ENCODE peak calls at places on chromosome 1, in five cellular contexts. One of them, this sample, is unnamed.

GRCh38 chr1:198153103-198153502 is 3.7 kb upstream of the NEK7 start:
- DNase-seq in AG09309: peak; percentile 62
- DNase-seq in transverse colon: no peak
- DNase-seq in HFFc6: peak; percentile 55
- DNase-seq in mucosa of descending colon: no peak
- DNase-seq in this sample: peak; percentile 46

GRCh38 chr1:6991271-6991670 is 206.0 kb downstream of the CAMTA1 start:
- DNase-seq in mucosa of descending colon: no peak
- DNase-seq in AG09309: no peak
- DNase-seq in transverse colon: no peak
- DNase-seq in HFFc6: peak; percentile 79
- DNase-seq in this sample: no peak

GRCh38 chr1:10074855-10075418 is 42.2 kb downstream of the UBE4B start:
- DNase-seq in mucosa of descending colon: no peak
- DNase-seq in HFFc6: no peak
- DNase-seq in transverse colon: no peak
- DNase-seq in AG09309: no peak
- DNase-seq in this sample: no peak

GRCh38 chr1:164880199-164880598 is 321.2 kb downstream of the PBX1 start:
- DNase-seq in transverse colon: no peak
- DNase-seq in AG09309: no peak
- DNase-seq in mucosa of descending colon: no peak
- DNase-seq in HFFc6: no peak
- DNase-seq in this sample: no peak

GRCh38 chr1:159229896-159230295 is 25.2 kb downstream of the ACKR1 start:
- DNase-seq in transverse colon: no peak
- DNase-seq in AG09309: no peak
- DNase-seq in HFFc6: peak; percentile 72
- DNase-seq in mucosa of descending colon: no peak
- DNase-seq in this sample: no peak

GRCh38 chr1:14650951-14651350 is 52.5 kb downstream of the KAZN start:
- DNase-seq in AG09309: no peak
- DNase-seq in mucosa of descending colon: no peak
- DNase-seq in HFFc6: no peak
- DNase-seq in transverse colon: no peak
- DNase-seq in this sample: no peak

GRCh38 chr1:78091215-78091813 is 45.5 kb downstream of the GIPC2 start:
- DNase-seq in mucosa of descending colon: no peak
- DNase-seq in AG09309: no peak
- DNase-seq in HFFc6: no peak
- DNase-seq in transverse colon: no peak
- DNase-seq in this sample: no peak

GRCh38 chr1:85091647-85092295 is 43.5 kb upstream of the MCOLN3 start:
- DNase-seq in HFFc6: no peak
- DNase-seq in mucosa of descending colon: no peak
- DNase-seq in AG09309: no peak
- DNase-seq in transverse colon: no peak
- DNase-seq in this sample: no peak

GRCh38 chr1:248834343-248834940 is 3.6 kb upstream of the ZNF672 start:
- DNase-seq in HFFc6: no peak
- DNase-seq in AG09309: no peak
- DNase-seq in mucosa of descending colon: no peak
- DNase-seq in transverse colon: no peak
- DNase-seq in this sample: no peak

GRCh38 chr1:235254721-235255120 is 73.3 kb downstream of the ARID4B start:
- DNase-seq in HFFc6: no peak
- DNase-seq in transverse colon: no peak
- DNase-seq in AG09309: no peak
- DNase-seq in mucosa of descending colon: no peak
- DNase-seq in this sample: no peak

GRCh38 chr1:116377564-116378529 is 4.8 kb downstream of the ATP1A1 start:
- DNase-seq in mucosa of descending colon: peak; percentile 43
- DNase-seq in transverse colon: peak; percentile 39
- DNase-seq in AG09309: peak; percentile 85
- DNase-seq in HFFc6: peak; percentile 92
- DNase-seq in this sample: peak; percentile 43

GRCh38 chr1:230157409-230158390 is 90.7 kb downstream of the GALNT2 start:
- DNase-seq in mucosa of descending colon: no peak
- DNase-seq in HFFc6: no peak
- DNase-seq in AG09309: no peak
- DNase-seq in transverse colon: no peak
- DNase-seq in this sample: no peak

GRCh38 chr1:245095903-245096302 is 58.9 kb upstream of the KIF26B start:
- DNase-seq in mucosa of descending colon: no peak
- DNase-seq in HFFc6: no peak
- DNase-seq in AG09309: no peak
- DNase-seq in transverse colon: no peak
- DNase-seq in this sample: no peak

GRCh38 chr1:26831546-26832248 is 5.2 kb downstream of the ZDHHC18 start:
- DNase-seq in HFFc6: no peak
- DNase-seq in transverse colon: no peak
- DNase-seq in AG09309: no peak
- DNase-seq in mucosa of descending colon: no peak
- DNase-seq in this sample: no peak

GRCh38 chr1:22760453-22760852 is 49.8 kb downstream of the EPHB2 start:
- DNase-seq in AG09309: no peak
- DNase-seq in mucosa of descending colon: no peak
- DNase-seq in transverse colon: no peak
- DNase-seq in HFFc6: peak; percentile 86
- DNase-seq in this sample: no peak

GRCh38 chr1:17545354-17545753 is 5.9 kb downstream of the ARHGEF10L start:
- DNase-seq in mucosa of descending colon: no peak
- DNase-seq in AG09309: no peak
- DNase-seq in transverse colon: no peak
- DNase-seq in HFFc6: peak; percentile 69
- DNase-seq in this sample: no peak

GRCh38 chr1:84724128-84724860 is 34.0 kb upstream of the SSX2IP start:
- DNase-seq in transverse colon: peak; percentile 14
- DNase-seq in mucosa of descending colon: peak; percentile 10
- DNase-seq in AG09309: no peak
- DNase-seq in HFFc6: no peak
- DNase-seq in this sample: no peak

GRCh38 chr1:225880636-225881035 is 1.5 kb downstream of the TMEM63A start:
- DNase-seq in mucosa of descending colon: no peak
- DNase-seq in AG09309: no peak
- DNase-seq in transverse colon: no peak
- DNase-seq in HFFc6: no peak
- DNase-seq in this sample: no peak

GRCh38 chr1:42993631-42994121 is 35.0 kb upstream of the SLC2A1 start:
- DNase-seq in HFFc6: no peak
- DNase-seq in transverse colon: no peak
- DNase-seq in mucosa of descending colon: no peak
- DNase-seq in AG09309: no peak
- DNase-seq in this sample: no peak

GRCh38 chr1:54323324-54323739 is 82.9 kb downstream of the SSBP3 start:
- DNase-seq in mucosa of descending colon: peak; percentile 56
- DNase-seq in HFFc6: no peak
- DNase-seq in AG09309: no peak
- DNase-seq in transverse colon: peak; percentile 38
- DNase-seq in this sample: no peak

GRCh38 chr1:244254467-244254866 is 197.2 kb downstream of the ADSS2 start:
- DNase-seq in AG09309: no peak
- DNase-seq in mucosa of descending colon: peak; percentile 21
- DNase-seq in HFFc6: no peak
- DNase-seq in transverse colon: peak; percentile 13
- DNase-seq in this sample: peak; percentile 50

GRCh38 chr1:185317886-185318310 is 855 bp upstream of the IVNS1ABP start:
- DNase-seq in HFFc6: peak; percentile 5
- DNase-seq in AG09309: no peak
- DNase-seq in transverse colon: peak; percentile 47
- DNase-seq in mucosa of descending colon: peak; percentile 63
- DNase-seq in this sample: peak; percentile 51

DNA sequence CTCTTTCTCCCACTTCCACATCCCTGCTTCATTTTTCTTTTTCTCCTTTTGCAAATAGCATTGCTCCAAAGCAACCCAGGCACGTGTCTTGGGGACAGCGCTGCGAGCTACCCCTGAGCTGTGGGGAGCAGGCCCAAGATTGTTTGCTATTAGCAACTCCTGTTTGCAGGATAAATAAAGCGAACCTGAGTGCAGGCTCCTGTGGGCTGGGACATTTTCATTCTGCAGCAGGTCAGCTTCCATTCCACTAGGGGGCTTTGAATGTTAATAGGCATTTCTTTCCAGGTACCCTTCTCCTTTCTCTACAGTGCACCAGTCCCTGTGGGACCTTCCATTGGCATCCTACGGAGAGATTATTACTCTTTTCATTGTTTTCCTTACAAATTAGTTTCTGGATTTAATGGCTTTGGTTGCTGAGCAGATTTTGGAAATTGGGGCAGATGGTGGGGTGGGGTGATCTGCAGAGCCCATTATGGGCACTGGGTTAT is 54.0 kb downstream of the OLFML3 start:
- DNase-seq in transverse colon: no peak
- DNase-seq in mucosa of descending colon: peak; percentile 3
- DNase-seq in HFFc6: no peak
- DNase-seq in AG09309: no peak
- DNase-seq in this sample: no peak
- TF ChIP-seq CTCF in transverse colon: peak; percentile 24
- TF ChIP-seq CTCF in mucosa of descending colon: no peak
- TF ChIP-seq CTCF in HFFc6: peak; percentile 79
- TF ChIP-seq CTCF in AG09309: peak; percentile 51
- TF ChIP-seq CTCF in this sample: no peak

DNA sequence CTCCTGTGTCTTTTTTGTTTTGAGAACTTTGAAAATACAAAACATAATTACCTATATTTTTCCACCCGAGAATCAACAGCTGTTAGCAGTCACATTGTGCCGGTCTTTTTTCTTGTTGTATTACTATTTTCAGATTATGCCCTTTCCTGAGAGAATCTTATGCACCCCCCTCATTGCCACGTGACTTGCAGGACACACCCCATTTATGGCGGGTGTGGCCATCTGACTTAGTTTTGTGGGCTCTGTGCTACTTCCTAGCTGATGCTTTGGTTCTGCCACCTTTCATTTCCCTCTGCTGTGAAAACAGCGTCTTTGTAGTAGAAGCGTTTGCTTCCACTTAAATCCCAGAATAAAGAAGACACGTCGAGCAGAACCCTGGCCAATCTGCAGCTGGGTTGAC is 82.8 kb upstream of the SOX13 start:
- DNase-seq in HFFc6: no peak
- DNase-seq in transverse colon: no peak
- DNase-seq in AG09309: no peak
- DNase-seq in mucosa of descending colon: peak; percentile 43
- DNase-seq in this sample: no peak
- TF ChIP-seq CTCF in HFFc6: no peak
- TF ChIP-seq CTCF in transverse colon: no peak
- TF ChIP-seq CTCF in AG09309: no peak
- TF ChIP-seq CTCF in mucosa of descending colon: no peak
- TF ChIP-seq CTCF in this sample: no peak

DNA sequence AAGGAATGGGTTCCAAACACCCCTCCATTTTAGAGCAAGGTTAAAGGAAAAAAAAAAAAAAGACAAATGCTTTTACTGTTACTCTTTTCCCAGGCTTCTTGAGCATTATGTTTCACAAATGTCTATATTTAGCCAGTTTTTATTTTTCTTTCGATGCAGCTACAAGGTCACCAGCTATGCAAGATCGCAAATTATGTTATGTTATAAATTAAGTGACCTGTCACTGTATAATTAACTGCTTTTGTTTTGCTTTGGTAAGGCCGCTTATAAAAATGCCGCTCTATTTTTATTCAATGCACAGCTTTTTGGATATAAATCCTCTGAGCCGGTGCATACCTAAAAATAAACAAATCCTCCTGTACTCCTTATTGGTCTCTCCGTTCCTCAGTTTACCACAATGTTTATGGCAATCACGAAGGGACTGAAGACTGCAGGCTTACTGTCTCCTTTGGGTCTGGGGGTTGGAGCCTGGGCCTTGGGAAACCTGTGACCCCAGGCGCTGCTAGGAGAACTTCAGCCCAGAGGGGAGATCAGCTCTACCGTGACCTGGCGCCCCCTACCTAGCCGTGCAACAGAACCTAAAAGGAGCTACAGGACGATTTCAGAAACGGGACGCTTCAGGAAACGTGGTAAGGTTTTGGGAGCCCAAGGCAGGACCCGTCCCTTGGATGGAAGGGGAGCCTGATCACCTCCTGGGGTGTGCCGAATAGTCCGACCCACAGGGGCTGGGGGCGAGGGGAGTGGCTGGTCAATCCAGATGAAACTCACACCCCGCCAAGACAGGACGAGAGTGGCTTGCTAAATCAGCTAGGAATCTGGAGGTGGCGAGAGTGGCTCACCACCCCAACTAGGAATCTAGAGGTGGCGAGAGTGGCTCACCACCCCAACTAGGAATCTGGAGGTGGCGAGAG is 101.2 kb upstream of the CD55 start:
- DNase-seq in transverse colon: no peak
- DNase-seq in HFFc6: no peak
- DNase-seq in mucosa of descending colon: no peak
- DNase-seq in AG09309: no peak
- DNase-seq in this sample: no peak
- TF ChIP-seq CTCF in transverse colon: no peak
- TF ChIP-seq CTCF in HFFc6: no peak
- TF ChIP-seq CTCF in mucosa of descending colon: no peak
- TF ChIP-seq CTCF in AG09309: no peak
- TF ChIP-seq CTCF in this sample: no peak

GRCh38 chr1:214276786-214277185 is 4.2 kb upstream of the SMYD2 start:
- DNase-seq in HFFc6: no peak
- DNase-seq in mucosa of descending colon: no peak
- DNase-seq in AG09309: no peak
- DNase-seq in transverse colon: no peak
- DNase-seq in this sample: no peak
- TF ChIP-seq CTCF in HFFc6: no peak
- TF ChIP-seq CTCF in mucosa of descending colon: no peak
- TF ChIP-seq CTCF in AG09309: no peak
- TF ChIP-seq CTCF in transverse colon: no peak
- TF ChIP-seq CTCF in this sample: no peak

GRCh38 chr1:231949277-231950122 is 322.9 kb downstream of the DISC1 start:
- DNase-seq in mucosa of descending colon: peak; percentile 16
- DNase-seq in AG09309: no peak
- DNase-seq in HFFc6: no peak
- DNase-seq in transverse colon: no peak
- DNase-seq in this sample: no peak
- TF ChIP-seq CTCF in mucosa of descending colon: no peak
- TF ChIP-seq CTCF in AG09309: no peak
- TF ChIP-seq CTCF in HFFc6: no peak
- TF ChIP-seq CTCF in transverse colon: no peak
- TF ChIP-seq CTCF in this sample: no peak

DNA sequence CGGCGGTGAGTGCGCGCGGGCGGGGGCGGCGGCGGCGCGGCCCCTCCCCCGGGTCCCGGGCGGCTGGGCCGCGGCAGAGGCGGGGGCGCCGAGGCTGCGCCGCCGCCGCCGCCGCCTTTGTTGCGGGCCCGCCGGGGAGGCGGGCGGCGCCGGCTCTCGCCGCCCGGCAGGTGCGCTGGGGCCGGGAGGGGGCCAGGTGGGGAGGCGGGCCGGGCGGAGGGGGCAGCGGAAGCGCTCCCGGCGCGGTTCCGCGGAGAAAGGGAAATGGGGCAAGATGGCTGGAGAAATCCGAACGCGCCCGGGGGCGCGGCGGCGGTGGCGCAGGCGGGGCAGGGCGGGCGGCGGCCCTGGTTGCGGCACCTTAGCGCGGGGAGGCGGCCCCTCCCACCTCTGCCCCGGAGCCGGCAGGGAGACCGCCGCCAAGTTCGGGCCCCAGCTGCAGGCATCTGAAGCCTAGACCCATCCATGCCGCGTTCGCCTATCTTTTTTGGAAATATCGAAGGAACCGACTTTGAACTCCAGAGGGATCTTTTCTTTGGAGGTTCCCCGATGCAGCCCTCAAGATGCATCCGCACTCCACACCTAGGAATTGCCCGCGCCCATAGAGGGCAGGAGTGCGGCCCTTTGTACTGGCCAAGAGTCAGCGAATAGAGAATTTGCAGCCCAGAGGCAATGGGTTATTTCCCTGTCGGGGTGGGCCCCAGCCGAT is 479 bp downstream of the POGK start:
- DNase-seq in HFFc6: peak; percentile 25
- DNase-seq in mucosa of descending colon: peak; percentile 79
- DNase-seq in AG09309: no peak
- DNase-seq in transverse colon: peak; percentile 77
- DNase-seq in this sample: peak; percentile 64
- TF ChIP-seq CTCF in HFFc6: peak; percentile 48
- TF ChIP-seq CTCF in mucosa of descending colon: no peak
- TF ChIP-seq CTCF in AG09309: peak; percentile 12
- TF ChIP-seq CTCF in transverse colon: no peak
- TF ChIP-seq CTCF in this sample: no peak